ENCODE peak calls at places on chromosomes 12 and 14, in six cellular contexts. P is HFF-Myc, V is RWPE1, Y is endothelial cell, M is astrocyte of the cerebellum, E is lower leg skin. S is an unnamed sample.

GRCh38 chr14:91545946-91546716 is 36.0 kb upstream of the PPP4R3A start:
- DNase-seq in Y (no peak), V (no peak), M (no peak), P (no peak), E (no peak), S (no peak)

GRCh38 chr14:75040959-75041358 is 10.3 kb downstream of the MLH3 start:
- DNase-seq in P (no peak), E (no peak), Y (no peak), M (no peak), V (no peak), S (no peak)

GRCh38 chr12:55762646-55763045 is 19.7 kb downstream of the GDF11 start:
- DNase-seq in P (no peak), M (no peak), V (no peak), E (no peak), Y (no peak), S (no peak)

GRCh38 chr12:44775916-44776315 is 100.2 kb downstream of the NELL2 start:
- DNase-seq in V (no peak), E (no peak), Y (no peak), M (no peak), P (no peak), S (no peak)

GRCh38 chr14:68295316-68295816 is 475.8 kb downstream of the RAD51B start:
- DNase-seq in M (peak; percentile 71), P (no peak), Y (peak; percentile 35), E (no peak), V (no peak), S (no peak)

GRCh38 chr12:92304335-92305066 is 158.9 kb upstream of the BTG1 start:
- DNase-seq in Y (no peak), P (no peak), M (no peak), V (no peak), E (no peak), S (no peak)

GRCh38 chr14:53842938-53843337 is 113.7 kb downstream of the BMP4 start:
- DNase-seq in E (no peak), Y (no peak), M (peak; percentile 28), V (peak; percentile 41), P (no peak), S (no peak)

GRCh38 chr14:52596320-52596719 is 43.7 kb downstream of the GPR137C start:
- DNase-seq in Y (no peak), M (no peak), P (no peak), V (no peak), E (no peak), S (no peak)

GRCh38 chr12:115998119-115998633 is 279.3 kb downstream of the MED13L start:
- DNase-seq in M (peak; percentile 54), P (peak; percentile 17), V (peak; percentile 35), Y (peak; percentile 24), E (no peak), S (peak; percentile 49)

GRCh38 chr14:55807059-55807499 is 227.1 kb downstream of the KTN1 start:
- DNase-seq in V (peak; percentile 57), E (peak; percentile 95), P (peak; percentile 47), Y (no peak), M (peak; percentile 57), S (no peak)

GRCh38 chr12:124150176-124150575 is 144.7 kb upstream of the RFLNA start:
- DNase-seq in V (no peak), M (no peak), P (no peak), E (no peak), Y (no peak), S (no peak)

GRCh38 chr12:94942663-94943062 is 60.8 kb downstream of the NDUFA12 start:
- DNase-seq in V (no peak), E (no peak), Y (no peak), M (no peak), P (no peak), S (no peak)

GRCh38 chr14:94100847-94101246 is 9.7 kb upstream of the IFI27 start:
- DNase-seq in Y (no peak), E (no peak), P (no peak), V (peak; percentile 31), M (no peak), S (no peak)

GRCh38 chr12:121214171-121214777 is 4.3 kb downstream of the P2RX4 start:
- DNase-seq in P (no peak), V (no peak), E (no peak), M (peak; percentile 16), Y (no peak), S (no peak)

GRCh38 chr12:55188974-55189556 is 31.8 kb upstream of the OR10A7 start:
- DNase-seq in E (no peak), Y (peak; percentile 67), V (peak; percentile 53), P (peak; percentile 73), M (peak; percentile 74), S (peak; percentile 38)

GRCh38 chr12:54388214-54389138 is 3.9 kb upstream of the ZNF385A start:
- DNase-seq in E (no peak), V (no peak), M (no peak), Y (no peak), P (no peak), S (no peak)

GRCh38 chr12:92717202-92717601 is 14.4 kb downstream of the PLEKHG7 start:
- DNase-seq in Y (peak; percentile 39), V (peak; percentile 8), P (peak; percentile 31), M (no peak), E (no peak), S (no peak)

GRCh38 chr14:54420478-54421116 is 20.6 kb downstream of the CNIH1 start:
- DNase-seq in E (no peak), Y (peak; percentile 55), P (no peak), V (peak; percentile 55), M (peak; percentile 36), S (no peak)

DNA sequence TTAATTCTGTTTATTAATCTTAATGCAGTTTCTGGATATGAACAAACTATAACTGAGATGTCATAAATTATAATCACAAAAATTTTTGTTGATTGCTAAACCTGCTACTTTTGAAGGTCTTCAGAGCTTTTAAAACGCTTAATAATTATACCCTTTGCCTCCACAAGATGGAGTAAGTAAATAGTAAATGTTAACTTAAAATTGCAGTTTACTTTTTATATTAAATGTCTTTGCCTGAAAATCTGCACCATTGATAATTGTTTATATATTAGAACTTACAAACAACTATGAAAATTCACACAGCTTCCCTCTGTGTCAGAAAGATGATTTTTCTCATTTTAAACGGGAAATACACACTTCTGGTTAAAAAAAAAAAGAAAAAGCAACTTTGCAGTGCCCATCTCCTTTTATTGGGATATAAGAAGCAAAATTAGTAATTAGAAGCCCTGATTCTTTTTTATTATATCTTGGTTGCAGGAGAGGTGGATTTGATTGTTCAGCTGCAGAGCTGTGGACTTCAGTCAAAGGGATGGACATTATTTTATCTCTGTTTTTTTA is 35.6 kb downstream of the SCFD1 start:
- DNase-seq in V (no peak), Y (no peak), M (no peak), E (no peak), P (no peak), S (no peak)
- TF ChIP-seq CTCF in V (peak; percentile 45), Y (peak; percentile 66), M (no peak), E (no peak), P (no peak), S (peak; percentile 21)

DNA sequence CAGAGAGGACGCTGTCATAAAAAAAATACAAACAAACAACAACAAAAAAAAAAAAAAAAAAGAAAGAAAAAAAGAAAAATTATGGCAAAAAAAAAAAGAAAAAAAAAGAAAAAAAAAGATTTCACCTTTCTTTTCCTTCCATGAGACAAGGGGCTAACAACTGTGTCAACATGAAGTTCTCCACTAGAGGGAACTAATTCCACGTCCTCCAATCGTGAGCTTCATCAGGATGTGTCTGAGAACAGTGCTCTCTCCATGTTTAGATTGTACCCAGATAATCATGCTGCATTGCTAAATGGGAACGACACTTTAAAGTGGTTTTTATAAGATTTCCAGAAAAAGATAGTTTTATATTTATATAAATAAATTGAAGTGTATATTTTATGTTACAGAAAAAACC is 96.2 kb upstream of the PTPRB start:
- DNase-seq in V (peak; percentile 73), Y (peak; percentile 32), E (no peak), M (peak; percentile 60), P (peak; percentile 67), S (peak; percentile 59)
- TF ChIP-seq CTCF in V (peak; percentile 71), Y (peak; percentile 79), E (no peak), M (peak; percentile 70), P (peak; percentile 63), S (peak; percentile 41)

GRCh38 chr14:70789961-70790360 is 19.4 kb downstream of the MAP3K9 start:
- DNase-seq in M (no peak), E (no peak), V (no peak), Y (no peak), P (no peak), S (no peak)

GRCh38 chr14:70791971-70792370 is 17.3 kb downstream of the MAP3K9 start:
- DNase-seq in V (no peak), P (no peak), E (peak; percentile 18), M (no peak), Y (no peak), S (no peak)

GRCh38 chr14:70789361-70789760 is 20.0 kb downstream of the MAP3K9 start:
- DNase-seq in E (no peak), V (no peak), Y (no peak), P (no peak), M (no peak), S (no peak)

GRCh38 chr14:70793637-70794036 is 15.7 kb downstream of the MAP3K9 start:
- DNase-seq in Y (no peak), E (no peak), M (no peak), P (no peak), V (no peak), S (no peak)

DNA sequence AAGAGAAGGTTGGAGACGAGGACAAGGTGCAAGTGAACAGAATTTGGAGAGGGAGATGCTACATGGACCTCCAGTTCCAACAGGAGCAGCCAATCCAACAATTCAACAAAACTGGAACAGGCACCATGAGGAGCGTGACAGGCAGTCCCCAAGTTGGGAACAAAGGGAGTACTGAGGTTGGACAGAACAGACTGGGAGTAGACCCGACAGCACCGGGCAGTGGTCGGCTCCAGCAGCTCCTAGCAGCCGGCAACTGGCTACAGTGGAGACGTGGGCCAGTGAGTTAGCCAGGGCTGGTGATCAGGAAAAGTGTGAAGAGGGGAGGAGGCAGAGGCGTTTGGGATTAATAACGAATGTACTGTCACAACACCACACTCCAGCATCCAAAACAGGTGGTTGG is 16.4 kb downstream of the MAP3K9 start:
- DNase-seq in E (peak; percentile 70), M (no peak), P (no peak), Y (no peak), V (no peak), S (no peak)
- TF ChIP-seq CTCF in E (no peak), M (no peak), P (no peak), Y (no peak), V (no peak), S (no peak)

DNA sequence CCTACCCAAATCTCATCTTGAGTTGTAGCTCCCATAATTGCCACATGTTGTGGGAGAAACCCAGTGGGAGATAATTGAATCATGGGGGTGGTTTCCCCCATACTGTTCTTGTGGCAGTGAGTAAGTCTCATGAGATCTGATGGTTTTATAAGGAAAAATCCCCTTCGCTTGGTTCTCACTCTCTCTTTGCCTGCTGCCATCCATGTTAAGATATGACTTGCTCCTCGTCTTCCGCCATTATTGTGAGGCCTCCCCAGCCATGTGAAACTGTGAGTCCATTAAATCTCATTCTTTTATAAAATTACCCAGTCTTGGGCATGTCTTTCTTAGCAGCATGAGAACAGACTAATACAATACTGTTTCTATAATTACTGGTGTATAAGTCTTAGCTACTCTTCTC is 6.5 kb upstream of the BCAT1 start:
- DNase-seq in P (no peak), M (peak; percentile 37), E (no peak), Y (no peak), V (no peak), S (no peak)
- TF ChIP-seq CTCF in P (no peak), M (no peak), E (no peak), Y (no peak), V (no peak), S (no peak)